ENCODE peak calls at places on chromosomes 7 and 10, in four cellular contexts. B, L, O and G are unnamed samples.

GRCh38 chr7:16644987-16645592 is 464 bp downstream of the ANKMY2 start:
- DNase-seq in O (peak; percentile 15), L (peak; percentile 33), B (no peak), G (peak; percentile 47)

GRCh38 chr7:128778946-128779345 is 3.4 kb upstream of the OPN1SW start:
- DNase-seq in O (no peak), L (no peak), B (no peak), G (no peak)

GRCh38 chr10:20492447-20492846 is 404.7 kb downstream of the NEBL start:
- DNase-seq in B (no peak), O (no peak), L (no peak), G (peak; percentile 40)

GRCh38 chr10:22630229-22631174 is 83.9 kb downstream of the PIP4K2A start:
- DNase-seq in B (no peak), L (no peak), O (no peak), G (peak; percentile 65)

GRCh38 chr7:27225005-27225934 is 17.3 kb upstream of the EVX1 start:
- DNase-seq in O (no peak), B (no peak), L (no peak), G (no peak)

GRCh38 chr7:120806669-120807068 is 51.3 kb downstream of the TSPAN12 start:
- DNase-seq in O (no peak), B (no peak), L (no peak), G (peak; percentile 47)

GRCh38 chr10:8453587-8453986 is 399.1 kb downstream of the GATA3 start:
- DNase-seq in B (no peak), L (peak; percentile 8), O (no peak), G (no peak)

GRCh38 chr10:12191715-12192114 is 4.0 kb downstream of the NUDT5 start:
- DNase-seq in B (peak; percentile 31), L (no peak), O (no peak), G (no peak)

GRCh38 chr7:118085000-118085399 is 99.0 kb upstream of the LSM8 start:
- DNase-seq in L (no peak), O (no peak), B (no peak), G (no peak)

GRCh38 chr7:96075510-96076349 is 246.2 kb downstream of the SLC25A13 start:
- DNase-seq in B (peak; percentile 55), O (peak; percentile 45), L (peak; percentile 40), G (peak; percentile 88)

GRCh38 chr10:69329721-69330178 is 51.5 kb downstream of the HK1 start:
- DNase-seq in O (no peak), B (no peak), L (no peak), G (no peak)

GRCh38 chr10:98262571-98262970 is 5.4 kb downstream of the LOXL4 start:
- DNase-seq in L (no peak), O (peak; percentile 10), B (no peak), G (no peak)
- TF ChIP-seq CTCF in L (peak; percentile 23), O (no peak), B (peak; percentile 87), G (peak; percentile 33)

DNA sequence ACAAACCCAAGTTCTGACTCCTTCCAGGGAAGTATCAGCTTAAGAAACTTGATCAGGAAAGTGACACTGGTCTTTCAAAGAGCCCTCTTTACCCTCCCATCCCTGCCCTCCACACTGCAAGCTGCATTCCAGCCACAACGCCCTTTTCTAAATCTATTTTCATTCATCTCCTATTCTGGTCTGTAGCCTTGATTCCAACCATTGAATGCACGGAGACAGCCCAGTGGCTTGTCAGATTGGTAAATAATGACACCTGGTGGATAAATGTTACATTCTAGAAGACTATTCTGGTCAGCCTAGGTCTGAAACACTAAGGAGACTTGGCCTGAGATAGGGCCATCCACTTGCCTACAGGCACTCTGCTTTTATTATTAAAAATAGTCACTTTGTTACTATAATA is 20.9 kb downstream of the MORN4 start:
- DNase-seq in O (no peak), L (peak; percentile 17), B (peak; percentile 45), G (peak; percentile 25)
- TF ChIP-seq CTCF in O (no peak), L (peak; percentile 15), B (peak; percentile 72), G (peak; percentile 27)

GRCh38 chr10:88117227-88117626 is 253.8 kb downstream of the PTEN start:
- DNase-seq in L (no peak), O (no peak), B (no peak), G (no peak)
- TF ChIP-seq CTCF in L (no peak), O (no peak), B (no peak), G (no peak)

GRCh38 chr10:101095550-101096213 is 33.9 kb downstream of the KAZALD1 start:
- DNase-seq in B (peak; percentile 66), O (peak; percentile 71), L (peak; percentile 68), G (peak; percentile 82)
- TF ChIP-seq CTCF in B (peak; percentile 97), O (peak; percentile 79), L (peak; percentile 66), G (peak; percentile 88)